ENCODE peak calls at places on chromosomes 1 and 21, in five cellular contexts. E is A549, O is SK-N-SH, I is GM12878, Q is H1. C is an unnamed sample.

GRCh38 chr1:184376359-184376758 is 10.5 kb upstream of the C1orf21 start:
- DNase-seq in E (no peak), O (no peak), I (no peak), Q (no peak), C (no peak)

GRCh38 chr1:240413732-240414131 is 198.2 kb downstream of the GREM2 start:
- DNase-seq in E (no peak), O (no peak), I (no peak), Q (no peak), C (no peak)

GRCh38 chr1:116826818-116827606 is 72.8 kb downstream of the CD2 start:
- DNase-seq in E (no peak), O (no peak), I (peak), Q (no peak), C (peak)

GRCh38 chr1:62438163-62438562 is 1.3 kb downstream of the USP1 start:
- DNase-seq in E (no peak), O (no peak), I (no peak), Q (no peak), C (peak)

GRCh38 chr1:54340876-54341275 is 65.3 kb downstream of the SSBP3 start:
- DNase-seq in E (no peak), O (no peak), I (no peak), Q (no peak), C (no peak)

GRCh38 chr1:78716186-78716585 is 66.6 kb downstream of the IFI44 start:
- DNase-seq in E (no peak), O (no peak), I (no peak), Q (no peak), C (no peak)

GRCh38 chr1:12177999-12178441 is 11.2 kb downstream of the TNFRSF1B start:
- DNase-seq in E (no peak), O (peak), I (no peak), Q (no peak), C (no peak)

GRCh38 chr1:205577874-205578658 is 53.7 kb downstream of the ELK4 start:
- DNase-seq in E (no peak), O (peak), I (no peak), Q (peak), C (no peak)

GRCh38 chr21:44930543-44930981 is 9.3 kb upstream of the SLX9 start:
- DNase-seq in E (no peak), O (no peak), I (no peak), Q (no peak), C (no peak)

GRCh38 chr1:8763888-8764287 is 53.6 kb downstream of the RERE start:
- DNase-seq in E (no peak), O (no peak), I (peak), Q (no peak), C (peak)

GRCh38 chr1:95407864-95408291 is 173.9 kb downstream of the RWDD3 start:
- DNase-seq in E (no peak), O (no peak), I (no peak), Q (peak), C (no peak)

GRCh38 chr1:209743145-209743482 is 12.7 kb upstream of the TRAF3IP3 start:
- DNase-seq in E (no peak), O (no peak), I (no peak), Q (no peak), C (no peak)

GRCh38 chr21:42534901-42535378 is 21.3 kb downstream of the SLC37A1 start:
- DNase-seq in E (no peak), O (no peak), I (peak), Q (no peak), C (no peak)

GRCh38 chr1:70156529-70157120 is 48.8 kb downstream of the LRRC40 start:
- DNase-seq in E (no peak), O (no peak), I (no peak), Q (no peak), C (peak)

GRCh38 chr1:149888999-149889289 is 10.4 kb upstream of the BOLA1 start:
- DNase-seq in E (no peak), O (no peak), I (no peak), Q (no peak), C (peak)

GRCh38 chr1:9388628-9389184 is 96.0 kb downstream of the SPSB1 start:
- DNase-seq in E (peak), O (no peak), I (no peak), Q (no peak), C (peak)

GRCh38 chr1:24702511-24703293 is 42.5 kb upstream of the CLIC4 start:
- DNase-seq in E (no peak), O (no peak), I (no peak), Q (no peak), C (no peak)

GRCh38 chr1:59020151-59020997 is 236.5 kb upstream of the JUN start:
- DNase-seq in E (no peak), O (no peak), I (peak), Q (no peak), C (peak)

GRCh38 chr1:216621536-216621935 is 101.7 kb downstream of the ESRRG start:
- DNase-seq in E (no peak), O (no peak), I (no peak), Q (no peak), C (no peak)

GRCh38 chr1:1604374-1605033 is 4.6 kb upstream of the FNDC10 start:
- DNase-seq in E (no peak), O (no peak), I (no peak), Q (peak), C (no peak)

GRCh38 chr1:110011527-110012041 is 22.8 kb upstream of the STRIP1 start:
- DNase-seq in E (peak), O (peak), I (peak), Q (peak), C (peak)

GRCh38 chr1:203672354-203672753 is 45.7 kb downstream of the ATP2B4 start:
- DNase-seq in E (no peak), O (peak), I (no peak), Q (no peak), C (no peak)

GRCh38 chr1:46368781-46369180 is 25.3 kb upstream of the FAAH start:
- DNase-seq in E (no peak), O (no peak), I (no peak), Q (no peak), C (no peak)

GRCh38 chr1:151255381-151255780 is 847 bp downstream of the PSMD4 start:
- DNase-seq in E (peak), O (peak), I (no peak), Q (no peak), C (no peak)

GRCh38 chr1:85577421-85578320 is 2.9 kb upstream of the CCN1 start:
- DNase-seq in E (no peak), O (peak), I (no peak), Q (peak), C (no peak)

GRCh38 chr1:162663589-162664030 is 31.3 kb downstream of the DDR2 start:
- DNase-seq in E (no peak), O (no peak), I (no peak), Q (no peak), C (no peak)

GRCh38 chr1:186008920-186009737 is 274.9 kb downstream of the HMCN1 start:
- DNase-seq in E (no peak), O (no peak), I (no peak), Q (no peak), C (no peak)

GRCh38 chr1:155455588-155456195 is 106.9 kb downstream of the ASH1L start:
- DNase-seq in E (no peak), O (peak), I (no peak), Q (no peak), C (no peak)

GRCh38 chr1:151547119-151547899 is 7.2 kb downstream of the TUFT1 start:
- DNase-seq in E (peak), O (no peak), I (no peak), Q (peak), C (no peak)

GRCh38 chr1:244915736-244916135 is 51.4 kb upstream of the HNRNPU start:
- DNase-seq in E (no peak), O (no peak), I (no peak), Q (no peak), C (no peak)

GRCh38 chr1:66478116-66478515 is 55.8 kb upstream of the SGIP1 start:
- DNase-seq in E (peak), O (no peak), I (no peak), Q (no peak), C (no peak)

GRCh38 chr1:33281554-33282303 is 25.4 kb downstream of the ZNF362 start:
- DNase-seq in E (no peak), O (no peak), I (no peak), Q (no peak), C (no peak)

GRCh38 chr1:67748630-67749029 is 63.6 kb downstream of the GADD45A start:
- DNase-seq in E (no peak), O (no peak), I (peak), Q (no peak), C (no peak)

DNA sequence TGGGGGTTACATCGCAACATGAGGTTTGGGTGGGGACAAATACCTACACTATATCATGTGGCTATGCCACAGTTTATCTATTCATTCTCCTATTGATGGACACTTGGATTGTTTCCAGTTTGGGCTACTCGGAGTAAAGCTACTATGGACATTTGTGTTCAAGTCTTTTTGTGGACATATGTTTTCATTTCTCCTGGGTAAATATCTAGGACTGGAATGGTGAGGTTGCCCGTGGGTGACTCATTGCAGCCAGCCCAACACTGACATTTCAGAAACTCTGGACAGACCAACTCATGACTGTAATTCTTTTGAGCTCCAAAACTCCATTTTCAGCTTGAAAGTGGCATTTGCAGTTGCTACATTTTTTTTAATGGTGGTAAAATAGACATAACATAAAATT is 82.7 kb downstream of the KAZN start:
- DNase-seq in E (no peak), O (no peak), I (no peak), Q (no peak), C (no peak)
- TF ChIP-seq CHD2 in E (no peak), O (no peak), I (no peak), Q (no peak), C (no peak)

GRCh38 chr1:226784081-226785049 is 45.3 kb upstream of the ITPKB start:
- DNase-seq in E (no peak), O (no peak), I (no peak), Q (no peak), C (no peak)
- TF ChIP-seq CHD2 in E (no peak), O (no peak), I (no peak), Q (no peak), C (no peak)

DNA sequence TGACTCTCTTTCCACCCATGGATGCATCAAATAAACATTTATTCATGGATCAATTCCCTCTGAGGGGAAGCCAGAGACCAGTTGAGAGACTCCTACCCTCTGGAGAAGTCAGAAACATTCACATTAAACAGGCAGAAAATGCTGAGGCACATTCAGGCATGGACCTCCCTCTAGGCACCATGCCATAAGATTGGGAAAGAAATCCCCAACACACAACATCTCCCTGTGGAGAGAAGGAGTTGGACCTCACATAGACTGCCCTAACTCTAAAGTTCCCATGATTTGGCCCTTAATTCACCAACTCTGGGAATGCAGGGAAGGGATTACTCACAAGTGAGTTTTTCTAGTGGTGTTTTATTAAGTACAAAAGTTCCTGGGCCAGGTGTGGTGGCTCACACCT is 415.3 kb upstream of the C1orf87 start:
- DNase-seq in E (no peak), O (no peak), I (no peak), Q (no peak), C (no peak)
- TF ChIP-seq CHD2 in E (no peak), O (no peak), I (no peak), Q (no peak), C (no peak)

GRCh38 chr1:7422966-7423365 is 348.1 kb upstream of the VAMP3 start:
- DNase-seq in E (no peak), O (no peak), I (no peak), Q (no peak), C (no peak)

GRCh38 chr1:7422081-7422480 is 349.0 kb upstream of the VAMP3 start:
- DNase-seq in E (no peak), O (no peak), I (no peak), Q (peak), C (no peak)

GRCh38 chr1:7421471-7422075 is 349.5 kb upstream of the VAMP3 start:
- DNase-seq in E (no peak), O (peak), I (no peak), Q (no peak), C (no peak)

GRCh38 chr1:7420706-7421105 is 350.4 kb upstream of the VAMP3 start:
- DNase-seq in E (no peak), O (peak), I (no peak), Q (peak), C (no peak)

DNA sequence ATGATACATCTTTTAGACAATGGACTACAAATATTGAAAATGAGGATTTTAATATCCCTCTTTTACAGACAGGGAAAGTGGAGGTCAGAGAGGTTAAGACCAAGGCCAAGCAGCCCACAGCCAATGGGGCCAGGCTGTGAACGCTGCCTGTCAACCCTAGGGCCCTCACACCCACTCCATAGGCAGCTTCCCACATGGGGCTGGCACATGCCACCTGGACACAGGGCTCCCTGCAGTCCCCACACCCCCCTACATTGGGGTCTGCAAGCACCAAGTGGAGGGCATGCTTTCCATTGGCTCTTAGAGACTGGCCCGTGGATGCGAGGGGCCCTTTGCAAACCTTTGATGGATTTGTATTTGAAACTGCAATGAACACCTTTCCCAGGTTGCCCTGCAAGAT is 348.5 kb upstream of the VAMP3 start:
- DNase-seq in E (no peak), O (no peak), I (no peak), Q (no peak), C (no peak)
- TF ChIP-seq CHD2 in E (no peak), O (no peak), I (no peak), Q (no peak), C (no peak)

DNA sequence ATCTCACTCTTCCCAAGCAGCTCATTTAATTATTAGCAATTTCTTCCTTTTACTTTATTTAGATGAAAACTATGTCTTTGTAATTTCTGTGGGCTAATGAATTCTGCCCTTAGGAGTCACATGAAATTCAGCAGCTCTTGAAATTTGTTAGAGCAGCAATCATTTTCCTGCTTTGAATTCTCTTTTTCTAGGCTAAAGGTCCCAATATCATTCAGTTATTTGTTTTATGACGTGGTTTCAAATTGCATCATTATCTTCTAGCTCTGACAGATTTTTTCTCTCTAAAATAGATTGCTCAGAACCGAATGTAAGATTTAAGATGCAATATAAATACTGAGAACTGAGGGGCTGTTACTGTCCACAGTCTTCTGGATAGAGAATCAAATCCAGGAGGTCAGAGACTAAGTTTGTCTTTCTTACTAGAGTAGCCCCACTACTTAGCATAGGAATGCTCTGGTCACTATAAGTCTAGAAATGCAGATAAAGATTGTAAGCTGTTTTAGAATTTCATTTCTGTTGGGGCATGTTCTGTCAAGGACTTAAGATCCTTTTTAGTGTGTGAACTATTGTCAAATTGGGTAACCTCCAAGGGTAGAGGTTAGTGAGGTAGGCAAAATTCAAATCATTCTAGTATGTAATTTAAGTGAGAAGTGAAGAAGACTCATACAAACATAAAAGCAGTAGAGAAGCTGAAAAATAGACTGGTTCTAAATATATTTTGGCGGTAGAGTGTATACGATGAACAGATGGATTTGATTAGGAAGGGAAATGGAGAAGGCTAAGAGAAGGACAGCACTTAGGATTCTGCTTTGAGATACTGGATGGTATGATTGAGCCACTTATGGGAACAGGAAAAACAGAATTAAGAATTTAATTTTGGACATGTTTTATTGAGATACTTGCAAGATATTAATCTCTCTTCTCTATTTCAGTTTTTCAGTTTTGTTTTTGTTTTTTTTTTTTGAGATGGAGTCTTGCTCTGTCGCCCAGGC is 59.8 kb downstream of the EPB41 start:
- DNase-seq in E (no peak), O (peak), I (no peak), Q (no peak), C (no peak)
- TF ChIP-seq CHD2 in E (no peak), O (no peak), I (no peak), Q (no peak), C (no peak)

DNA sequence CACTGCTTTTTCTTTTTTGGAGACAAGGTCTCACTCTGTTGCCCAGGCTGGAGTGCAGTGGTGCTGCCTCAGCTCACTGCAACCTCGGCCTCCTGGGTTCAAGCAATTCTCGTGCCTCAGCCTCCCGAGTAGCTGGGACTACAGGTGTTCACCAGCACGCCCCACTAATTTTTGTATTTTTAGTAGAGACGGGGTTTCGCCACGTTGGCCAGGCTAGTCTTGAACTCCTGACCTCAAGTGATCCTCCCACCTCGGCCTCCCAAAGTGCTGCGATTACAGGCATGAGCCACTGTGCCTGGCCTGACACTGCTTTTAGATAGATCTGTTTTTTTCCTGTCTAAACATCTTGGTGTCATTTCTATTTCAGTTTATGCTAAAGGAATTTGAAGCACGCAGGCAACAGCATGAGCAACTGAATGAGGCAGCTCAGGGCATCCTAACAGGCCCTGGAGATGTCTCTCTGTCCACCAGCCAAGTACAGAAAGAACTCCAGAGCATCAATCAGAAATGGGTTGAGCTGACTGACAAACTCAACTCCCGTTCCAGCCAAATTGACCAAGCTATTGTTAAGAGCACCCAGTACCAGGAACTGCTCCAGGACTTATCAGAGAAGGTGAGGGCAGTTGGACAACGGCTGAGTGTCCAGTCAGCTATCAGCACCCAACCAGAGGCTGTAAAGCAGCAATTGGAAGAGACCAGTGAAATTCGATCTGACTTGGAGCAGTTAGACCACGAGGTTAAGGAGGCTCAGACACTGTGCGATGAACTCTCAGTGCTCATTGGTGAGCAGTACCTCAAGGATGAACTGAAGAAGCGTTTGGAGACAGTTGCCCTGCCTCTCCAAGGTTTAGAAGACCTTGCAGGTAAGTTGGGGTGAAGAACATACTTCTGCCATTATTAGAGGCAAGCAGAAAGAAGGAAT is 106.1 kb upstream of the BMP8A start:
- DNase-seq in E (no peak), O (no peak), I (no peak), Q (no peak), C (peak)
- TF ChIP-seq CHD2 in E (no peak), O (no peak), I (no peak), Q (no peak), C (no peak)